ENCODE peak calls at places on chromosomes 7 and 10, in four cellular contexts. J is AG10803, E is GM23338, F is natural killer cell. Y is an unnamed sample.

GRCh38 chr10:34480345-34480744 is 334.8 kb downstream of the PARD3 start:
- DNase-seq in J (no peak), E (no peak), F (no peak), Y (no peak)

GRCh38 chr7:92025260-92025659 is 84.6 kb downstream of the AKAP9 start:
- DNase-seq in J (peak), E (no peak), F (no peak), Y (peak)

GRCh38 chr10:43229208-43230061 is 37.4 kb downstream of the RASGEF1A start:
- DNase-seq in J (no peak), E (peak), F (peak), Y (no peak)

GRCh38 chr10:70481831-70482530 is 3.4 kb downstream of the PALD1 start:
- DNase-seq in J (no peak), E (no peak), F (no peak), Y (no peak)

GRCh38 chr10:89861584-89862287 is 160.3 kb downstream of the KIF20B start:
- DNase-seq in J (peak), E (no peak), F (no peak), Y (peak)

GRCh38 chr10:132383026-132383565 is 13.9 kb upstream of the PWWP2B start:
- DNase-seq in J (no peak), E (no peak), F (no peak), Y (no peak)

GRCh38 chr7:3283130-3283704 is 17.8 kb upstream of the SDK1 start:
- DNase-seq in J (no peak), E (peak), F (no peak), Y (no peak)

GRCh38 chr10:54742416-54742815 is 58.6 kb downstream of the PCDH15 start:
- DNase-seq in J (no peak), E (no peak), F (no peak), Y (no peak)

GRCh38 chr7:149727053-149727452 is 46.3 kb downstream of the ZNF467 start:
- DNase-seq in J (no peak), E (no peak), F (no peak), Y (no peak)

GRCh38 chr7:140203556-140203955 is 26.8 kb upstream of the KDM7A start:
- DNase-seq in J (no peak), E (no peak), F (no peak), Y (no peak)

GRCh38 chr10:119521443-119522204 is 20.9 kb downstream of the RGS10 start:
- DNase-seq in J (peak), E (no peak), F (no peak), Y (no peak)

GRCh38 chr7:27153526-27153925 is 1.1 kb upstream of the HOXA3 start:
- DNase-seq in J (no peak), E (no peak), F (no peak), Y (no peak)
- TF ChIP-seq CTCF in J (no peak), E (no peak), F (no peak), Y (no peak)

DNA sequence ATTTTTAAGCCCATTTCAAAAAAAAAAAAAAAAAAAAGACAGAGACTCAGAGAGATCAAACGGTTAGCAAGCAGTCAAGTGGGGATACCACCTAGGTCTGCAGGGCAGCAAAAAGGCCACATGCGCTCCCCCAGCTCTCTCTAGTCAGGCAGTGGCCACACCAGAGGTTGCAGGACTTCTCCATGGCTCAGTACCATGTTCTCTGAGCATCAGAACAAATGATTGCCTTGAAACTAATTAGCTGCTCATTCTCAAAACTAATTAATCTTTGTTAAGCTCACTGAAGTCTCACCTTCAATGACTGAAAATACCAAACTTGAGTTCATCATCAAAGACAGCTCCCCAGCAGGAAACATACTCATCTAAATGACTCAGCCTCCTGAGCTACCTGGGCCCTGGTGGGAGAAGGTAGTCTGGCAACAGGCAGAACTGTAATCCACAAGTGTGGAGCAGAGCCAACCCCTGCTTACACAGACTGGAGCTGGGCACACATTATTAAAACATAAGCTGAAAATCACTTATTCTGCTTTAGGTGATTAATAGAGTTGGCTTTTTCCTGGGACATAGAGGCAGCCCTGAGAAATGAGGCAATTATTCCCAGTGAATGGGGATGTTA is 319.6 kb downstream of the GRID1 start:
- DNase-seq in J (no peak), E (no peak), F (no peak), Y (no peak)
- TF ChIP-seq CTCF in J (no peak), E (no peak), F (no peak), Y (no peak)

DNA sequence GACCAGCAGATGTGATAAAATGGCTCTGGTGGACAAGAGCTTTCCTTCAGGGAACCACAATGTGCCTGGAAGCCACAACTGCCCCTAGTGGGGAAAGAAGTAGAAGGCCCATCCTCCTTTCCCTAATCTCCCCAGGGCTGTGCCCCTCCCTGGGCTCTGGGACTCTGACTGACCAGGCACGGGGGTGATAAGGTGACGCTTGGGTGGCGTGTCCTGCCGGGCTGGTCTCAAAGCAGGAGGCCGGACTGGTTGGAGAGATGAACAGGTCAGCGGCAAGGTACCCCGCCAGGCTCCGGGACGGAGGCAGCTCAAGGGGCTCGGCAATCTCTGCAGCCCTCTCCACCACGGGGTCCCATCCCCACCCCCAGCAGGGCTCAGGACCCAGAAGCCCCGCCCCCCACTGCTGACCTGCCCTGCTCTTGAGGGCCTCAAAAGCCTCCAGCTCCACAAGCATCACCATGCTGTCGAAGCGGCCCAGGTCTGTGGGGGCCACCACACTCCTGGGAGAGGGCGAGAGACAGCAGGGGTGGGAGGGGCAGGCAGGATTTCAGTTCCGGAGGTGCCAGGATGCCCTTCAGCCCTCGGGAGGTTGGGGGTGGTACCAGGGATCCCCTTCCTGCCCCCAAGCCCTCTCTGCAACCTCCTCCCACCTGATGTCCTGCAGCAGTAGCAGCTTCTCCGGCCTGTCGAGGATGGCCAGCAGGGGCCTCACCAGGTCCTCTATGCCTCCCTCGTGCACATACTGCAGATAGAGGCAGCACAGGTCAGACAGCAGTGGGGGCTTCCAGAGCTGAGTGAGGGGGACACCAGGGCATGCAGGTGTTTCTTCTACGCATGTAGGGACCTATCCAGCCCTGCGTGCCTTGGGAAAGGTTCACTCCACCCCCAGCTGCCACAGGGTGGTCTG is 12.2 kb downstream of the LZTS2 start:
- DNase-seq in J (no peak), E (peak), F (no peak), Y (no peak)
- TF ChIP-seq CTCF in J (peak), E (peak), F (no peak), Y (peak)

GRCh38 chr7:40043164-40043563 is 91.3 kb downstream of the MPLKIP start:
- DNase-seq in J (no peak), E (no peak), F (no peak), Y (no peak)

DNA sequence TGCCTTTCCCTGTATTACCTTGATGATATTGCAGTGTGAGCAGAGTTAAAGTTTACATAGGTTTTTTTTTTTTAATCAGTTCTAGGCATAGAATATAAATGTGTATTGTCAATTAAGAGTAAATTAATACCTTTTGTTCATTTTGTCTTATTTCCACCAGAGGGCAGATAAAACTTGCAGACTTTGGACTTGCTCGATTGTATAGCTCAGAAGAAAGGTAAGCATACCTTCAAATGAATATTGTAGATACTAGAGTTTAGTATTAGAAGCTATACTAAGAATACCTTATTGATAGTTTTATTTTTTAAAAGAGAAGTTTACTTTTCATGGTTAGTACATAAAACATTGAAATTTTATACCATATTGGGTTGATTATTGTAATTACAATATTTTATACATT is 86.8 kb downstream of the MPLKIP start:
- DNase-seq in J (no peak), E (no peak), F (no peak), Y (no peak)
- TF ChIP-seq CTCF in J (peak), E (no peak), F (no peak), Y (no peak)

GRCh38 chr7:77444123-77444522 is 28.0 kb upstream of the GSAP start:
- DNase-seq in J (no peak), E (no peak), F (no peak), Y (no peak)

GRCh38 chr7:77442631-77443420 is 26.7 kb upstream of the GSAP start:
- DNase-seq in J (peak), E (no peak), F (no peak), Y (no peak)

GRCh38 chr7:77436889-77437265 is 20.7 kb upstream of the GSAP start:
- DNase-seq in J (no peak), E (no peak), F (no peak), Y (no peak)

GRCh38 chr7:77441046-77441445 is 24.9 kb upstream of the GSAP start:
- DNase-seq in J (no peak), E (no peak), F (no peak), Y (no peak)

DNA sequence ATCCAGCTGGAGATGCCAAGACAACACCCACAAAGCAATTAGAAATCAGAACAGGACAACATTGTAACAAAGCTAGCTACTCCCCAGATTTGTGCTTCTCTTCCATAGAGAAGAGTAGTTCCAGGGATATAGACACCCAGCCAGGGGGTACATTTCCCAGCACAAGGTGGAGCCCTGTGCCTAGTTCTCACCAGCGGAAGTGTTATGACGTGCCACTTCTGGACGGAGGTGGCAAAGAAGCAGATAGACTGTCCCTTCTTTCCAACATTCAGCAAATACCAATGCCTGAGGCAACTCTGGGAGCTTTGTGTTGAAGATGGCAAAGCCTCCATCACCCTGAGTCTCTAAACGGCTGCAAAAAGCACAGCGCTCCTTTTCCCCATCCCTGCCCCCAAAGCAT is 23.4 kb upstream of the GSAP start:
- DNase-seq in J (peak), E (peak), F (no peak), Y (no peak)
- TF ChIP-seq CTCF in J (peak), E (peak), F (no peak), Y (peak)

DNA sequence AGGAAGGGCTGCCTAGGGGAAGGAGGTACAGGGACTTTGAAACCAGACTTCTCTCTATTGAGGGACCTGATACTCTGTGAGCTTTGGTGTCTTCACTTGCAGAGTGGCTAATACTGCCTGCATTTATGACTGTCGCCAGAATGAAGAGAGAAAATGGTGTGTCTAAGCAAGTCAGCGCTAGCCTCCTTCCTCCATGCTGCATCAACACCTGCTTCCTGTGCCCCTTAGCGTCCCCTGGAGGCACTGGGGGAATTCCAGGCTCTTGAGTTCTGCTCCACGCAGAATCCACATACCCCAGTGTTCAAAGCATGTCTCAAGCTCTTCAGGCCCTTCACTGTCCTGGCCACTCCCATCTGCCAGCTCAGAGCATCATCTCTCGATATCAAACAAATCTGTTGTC is 140.5 kb downstream of the PKD1L1 start:
- DNase-seq in J (no peak), E (peak), F (no peak), Y (no peak)
- TF ChIP-seq CTCF in J (no peak), E (peak), F (no peak), Y (no peak)

Y was measured in AG09319.